ENCODE peak calls at places on chromosomes 1 and 21, in nine cellular contexts. Q is adrenal gland, E is tibial nerve, U is adipocyte, V is colonic mucosa, A is mammary epithelial cell, S is astrocyte of the cerebellum, B is fibroblast of the aortic adventitia, N is spleen. W is an unnamed sample.

GRCh38 chr1:232174306-232174705 is 455.6 kb downstream of the SIPA1L2 start:
- DNase-seq in N (no peak), B (no peak), S (no peak), A (no peak), V (no peak), U (no peak), Q (no peak), E (no peak), W (no peak)

GRCh38 chr1:85200367-85200869 is 398 bp downstream of the SYDE2 start:
- DNase-seq in B (no peak), A (peak), Q (peak), N (no peak), U (peak), V (peak), E (peak), S (no peak), W (no peak)

GRCh38 chr1:66388918-66389317 is 145.0 kb upstream of the SGIP1 start:
- DNase-seq in E (no peak), A (no peak), U (no peak), B (no peak), N (no peak), Q (no peak), S (no peak), V (no peak), W (no peak)

GRCh38 chr1:221035680-221036153 is 156.5 kb downstream of the HLX start:
- DNase-seq in V (no peak), S (no peak), U (peak), B (peak), E (no peak), A (peak), Q (no peak), N (no peak), W (no peak)

GRCh38 chr1:113812661-113813135 is 422 bp upstream of the RSBN1 start:
- DNase-seq in A (no peak), B (no peak), U (no peak), E (no peak), V (no peak), S (no peak), Q (peak), N (peak), W (no peak)

GRCh38 chr1:178011101-178011828 is 41.4 kb upstream of the SEC16B start:
- DNase-seq in S (no peak), V (no peak), E (no peak), Q (peak), N (no peak), A (peak), U (peak), B (peak), W (no peak)

GRCh38 chr1:94543003-94543402 is 1.4 kb upstream of the F3 start:
- DNase-seq in A (peak), B (peak), U (peak), V (no peak), N (no peak), Q (peak), E (no peak), S (peak), W (no peak)

GRCh38 chr1:32066489-32066873 is 6.3 kb upstream of the TMEM39B start:
- DNase-seq in E (peak), N (no peak), V (peak), B (peak), U (peak), Q (peak), A (peak), S (no peak), W (peak)

GRCh38 chr1:153354515-153355193 is 3.0 kb upstream of the S100A9 start:
- DNase-seq in V (peak), Q (no peak), A (no peak), N (peak), E (no peak), B (no peak), S (no peak), U (no peak), W (no peak)

GRCh38 chr1:198701766-198702539 is 63.1 kb downstream of the PTPRC start:
- DNase-seq in N (no peak), Q (no peak), B (no peak), E (no peak), S (no peak), A (no peak), U (no peak), V (no peak), W (no peak)

GRCh38 chr21:34042735-34043134 is 30.6 kb upstream of the MRPS6 start:
- DNase-seq in Q (no peak), A (no peak), N (no peak), U (no peak), V (no peak), S (no peak), E (no peak), B (no peak), W (no peak)

GRCh38 chr1:230288641-230289349 is 137.3 kb downstream of the PGBD5 start:
- DNase-seq in Q (no peak), V (no peak), A (no peak), S (no peak), E (no peak), N (peak), U (no peak), B (peak), W (no peak)

GRCh38 chr1:150151291-150152181 is 1.8 kb downstream of the PLEKHO1 start:
- DNase-seq in Q (peak), U (peak), B (no peak), E (no peak), A (no peak), N (peak), S (no peak), V (no peak), W (peak)

GRCh38 chr1:100557606-100557953 is 19.6 kb downstream of the GPR88 start:
- DNase-seq in N (no peak), U (no peak), S (no peak), A (no peak), V (no peak), Q (no peak), B (no peak), E (no peak), W (no peak)
- H3K4me3 ChIP-seq in N (no peak), U (no peak), S (no peak), A (no peak), V (no peak), Q (no peak), B (no peak), E (no peak), W (no peak)

GRCh38 chr1:154809436-154810413 is 60.4 kb downstream of the KCNN3 start:
- DNase-seq in V (no peak), N (no peak), Q (no peak), S (no peak), E (no peak), U (peak), A (peak), B (peak), W (peak)
- H3K4me3 ChIP-seq in V (no peak), N (no peak), Q (no peak), S (no peak), E (no peak), U (no peak), A (no peak), B (no peak), W (no peak)

DNA sequence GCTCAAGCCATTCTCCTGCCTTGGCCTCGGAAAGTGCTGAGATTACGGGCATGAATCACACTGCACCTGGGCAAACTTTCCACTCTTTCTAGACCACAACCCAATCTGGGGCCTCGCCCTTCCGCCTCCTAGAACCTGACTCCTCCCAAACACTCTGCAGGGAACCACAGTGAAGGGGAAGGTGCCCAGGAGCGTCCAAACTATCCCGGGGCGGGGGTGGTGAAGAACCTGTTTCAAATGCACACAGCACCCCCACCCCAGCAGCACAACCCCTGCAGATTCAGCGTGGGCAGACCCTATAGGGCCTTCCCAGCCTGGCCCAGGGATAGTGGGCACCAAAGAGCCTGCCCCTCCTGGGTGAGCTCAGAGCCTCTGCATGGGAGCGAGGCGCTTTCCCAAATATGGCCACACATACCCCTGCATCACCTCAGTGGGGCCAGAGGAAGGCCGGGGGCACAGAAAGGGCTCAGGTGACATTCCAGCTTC is 86.9 kb downstream of the STUM start:
- DNase-seq in U (no peak), B (no peak), E (no peak), V (no peak), A (peak), S (no peak), Q (no peak), N (peak), W (peak)
- H3K4me3 ChIP-seq in U (no peak), B (no peak), E (no peak), V (no peak), A (no peak), S (no peak), Q (no peak), N (no peak), W (no peak)

GRCh38 chr1:244800821-244801220 is 34.6 kb upstream of the COX20 start:
- DNase-seq in A (no peak), S (no peak), V (no peak), U (no peak), B (no peak), Q (no peak), N (peak), E (no peak), W (no peak)

GRCh38 chr1:244802556-244803239 is 32.8 kb upstream of the COX20 start:
- DNase-seq in S (no peak), B (no peak), Q (no peak), V (no peak), E (no peak), U (no peak), N (peak), A (no peak), W (no peak)

GRCh38 chr1:244802041-244802440 is 33.4 kb upstream of the COX20 start:
- DNase-seq in V (no peak), B (no peak), Q (no peak), U (no peak), N (peak), E (no peak), S (no peak), A (no peak), W (no peak)

GRCh38 chr1:244804841-244805240 is 30.6 kb upstream of the COX20 start:
- DNase-seq in B (no peak), A (no peak), S (no peak), U (no peak), N (no peak), Q (no peak), V (no peak), E (no peak), W (no peak)

GRCh38 chr1:244801246-244801645 is 34.2 kb upstream of the COX20 start:
- DNase-seq in E (no peak), Q (peak), S (no peak), V (no peak), U (peak), A (peak), B (peak), N (peak), W (peak)
- H3K4me3 ChIP-seq in E (no peak), Q (no peak), S (no peak), V (no peak), U (no peak), A (no peak), B (no peak), N (no peak), W (no peak)

DNA sequence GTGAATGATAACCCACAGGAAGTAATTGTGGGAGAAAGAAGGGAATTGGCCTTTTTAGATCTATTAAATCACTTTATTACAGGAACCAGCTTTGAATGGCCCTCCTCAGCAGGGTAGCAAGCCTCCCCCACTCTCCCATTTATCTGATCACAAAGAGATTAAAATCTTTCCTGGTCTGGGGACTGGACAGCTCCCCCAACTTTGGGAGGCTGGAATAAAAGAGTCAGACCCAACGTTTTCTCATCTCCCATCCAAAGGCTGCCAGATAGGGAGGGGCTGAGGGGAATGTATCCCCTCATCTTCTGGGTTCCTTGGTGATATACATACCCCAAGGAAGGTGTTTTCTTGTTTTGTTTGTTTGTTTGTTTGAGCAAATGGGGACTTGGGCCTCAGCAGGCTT is 2.4 kb downstream of the LIN28A start:
- DNase-seq in B (no peak), E (no peak), V (no peak), A (no peak), Q (no peak), N (no peak), U (no peak), S (no peak), W (no peak)
- H3K4me3 ChIP-seq in B (no peak), E (no peak), V (no peak), A (no peak), Q (no peak), N (no peak), U (no peak), S (no peak), W (no peak)

DNA sequence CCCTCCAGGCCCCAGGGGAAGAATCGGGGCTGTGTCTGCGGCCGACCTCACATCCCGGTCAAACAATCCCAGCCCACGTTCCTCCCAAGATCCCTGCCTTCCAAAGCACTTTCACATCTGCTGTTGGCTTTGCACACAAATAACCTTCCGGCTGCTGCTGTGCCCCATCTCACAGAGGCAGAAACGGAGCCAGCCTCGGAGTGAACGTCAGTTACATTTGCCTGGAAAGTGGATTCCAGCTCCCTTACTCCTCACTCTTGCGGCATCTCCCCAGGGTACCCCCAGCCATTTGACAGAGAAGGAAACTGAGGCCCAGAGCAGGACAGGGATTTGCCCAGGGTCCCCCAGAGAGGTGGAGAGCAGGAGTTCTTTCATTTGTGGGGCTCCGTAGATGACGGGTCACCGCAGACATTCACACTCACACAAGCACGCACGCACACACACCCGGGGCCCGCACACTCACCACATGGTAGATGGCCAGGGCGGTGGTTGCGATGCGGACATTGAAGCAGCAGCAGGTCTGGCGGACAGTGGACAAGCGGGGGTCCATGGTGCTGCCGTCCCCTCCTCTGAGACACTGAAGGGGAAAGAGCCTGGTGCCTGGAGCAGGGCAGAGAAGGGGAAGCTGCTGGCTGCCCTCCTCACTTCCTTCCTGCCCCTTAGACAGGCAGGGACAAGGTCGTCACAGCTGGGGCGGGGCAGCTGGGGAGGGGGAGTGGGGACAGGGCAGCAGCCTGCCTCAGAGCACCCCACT is at the start of gene LAPTM5:
- DNase-seq in E (no peak), B (peak), S (no peak), V (peak), Q (peak), U (no peak), A (no peak), N (peak), W (peak)
- H3K4me3 ChIP-seq in E (peak), B (no peak), S (no peak), V (peak), Q (no peak), U (peak), A (no peak), N (peak), W (peak)

W was measured in heart left ventricle.